ENCODE peak calls at places on chromosomes 7 and 10, in five cellular contexts. T is RWPE1, I is lung, O is endothelial cell of umbilical vein, F is HCT116. C is an unnamed sample.

GRCh38 chr7:150856303-150857275 is 4.3 kb downstream of the AOC1 start:
- DNase-seq in F (no peak), O (no peak), I (peak), T (no peak), C (no peak)

GRCh38 chr7:3953946-3954345 is 652.9 kb downstream of the SDK1 start:
- DNase-seq in T (no peak), I (no peak), F (no peak), O (no peak), C (no peak)

GRCh38 chr7:139055674-139056073 is 19.8 kb upstream of the ZC3HAV1L start:
- DNase-seq in T (no peak), O (no peak), I (no peak), F (no peak), C (no peak)

GRCh38 chr7:138001529-138002095 is at the start of gene CREB3L2:
- DNase-seq in F (no peak), T (no peak), I (peak), O (no peak), C (no peak)

GRCh38 chr10:6151087-6151977 is 51.4 kb upstream of the PFKFB3 start:
- DNase-seq in I (peak), T (no peak), F (no peak), O (peak), C (no peak)

GRCh38 chr10:70034252-70034651 is 18.4 kb upstream of the MACROH2A2 start:
- DNase-seq in O (no peak), T (no peak), I (no peak), F (no peak), C (no peak)

GRCh38 chr7:44636041-44636580 is 29.7 kb downstream of the OGDH start:
- DNase-seq in F (no peak), O (no peak), I (no peak), T (no peak), C (no peak)

GRCh38 chr7:115043605-115044004 is 121.7 kb downstream of the MDFIC start:
- DNase-seq in T (no peak), I (no peak), F (no peak), O (no peak), C (no peak)

GRCh38 chr7:93931655-93932054 is 10.1 kb downstream of the GNG11 start:
- DNase-seq in O (peak), I (no peak), T (no peak), F (no peak), C (no peak)

GRCh38 chr7:88244287-88244686 is 24.4 kb upstream of the SRI start:
- DNase-seq in I (no peak), O (no peak), F (no peak), T (no peak), C (no peak)

GRCh38 chr7:123433665-123434064 is 100.7 kb downstream of the IQUB start:
- DNase-seq in I (no peak), F (no peak), T (no peak), O (no peak), C (no peak)

GRCh38 chr7:194257-194995 is 2.1 kb downstream of the FAM20C start:
- DNase-seq in I (no peak), T (peak), O (peak), F (no peak), C (peak)

GRCh38 chr7:96026006-96026405 is 253.7 kb downstream of the DYNC1I1 start:
- DNase-seq in O (no peak), I (no peak), T (no peak), F (no peak), C (peak)

GRCh38 chr7:47483604-47484273 is 98.2 kb downstream of the TNS3 start:
- DNase-seq in I (no peak), T (no peak), F (no peak), O (no peak), C (no peak)

GRCh38 chr7:121062684-121063279 is 74.3 kb downstream of the CPED1 start:
- DNase-seq in I (no peak), T (no peak), F (no peak), O (no peak), C (no peak)

GRCh38 chr10:33279276-33279675 is 55.2 kb downstream of the NRP1 start:
- DNase-seq in O (no peak), F (no peak), I (no peak), T (no peak), C (no peak)

GRCh38 chr10:27542812-27543211 is 38.7 kb downstream of the RAB18 start:
- DNase-seq in T (no peak), O (no peak), I (no peak), F (no peak), C (peak)

GRCh38 chr10:66457629-66458028 is 468.2 kb upstream of the LRRTM3 start:
- DNase-seq in O (no peak), I (no peak), F (no peak), T (no peak), C (no peak)

GRCh38 chr7:20466425-20467125 is 135.9 kb downstream of the ITGB8 start:
- DNase-seq in I (no peak), O (no peak), T (no peak), F (no peak), C (no peak)

GRCh38 chr7:64463636-64464375 is 99.1 kb downstream of the ZNF680 start:
- DNase-seq in O (no peak), T (no peak), I (peak), F (no peak), C (peak)

GRCh38 chr7:148620749-148621372 is 30.3 kb downstream of the C7orf33 start:
- DNase-seq in I (no peak), O (no peak), T (peak), F (peak), C (no peak)

GRCh38 chr10:44203535-44203934 is 181.4 kb downstream of the CXCL12 start:
- DNase-seq in I (no peak), F (no peak), T (no peak), O (no peak), C (no peak)

GRCh38 chr7:128924706-128925588 is 12.8 kb upstream of the IRF5 start:
- DNase-seq in T (no peak), F (no peak), O (no peak), I (no peak), C (no peak)

GRCh38 chr10:124092270-124093075 is 925 bp downstream of the CHST15 start:
- DNase-seq in O (peak), I (peak), F (no peak), T (peak), C (no peak)

GRCh38 chr7:135335628-135336139 is 102.0 kb downstream of the STRA8 start:
- DNase-seq in F (peak), O (peak), I (peak), T (peak), C (no peak)

GRCh38 chr10:48457949-48458661 is 146.8 kb downstream of the ARHGAP22 start:
- DNase-seq in F (no peak), I (no peak), T (no peak), O (no peak), C (no peak)

GRCh38 chr10:27240891-27241639 is 468 bp upstream of the ACBD5 start:
- DNase-seq in I (no peak), O (peak), T (no peak), F (no peak), C (no peak)

GRCh38 chr10:3782099-3782455 is 2.9 kb downstream of the KLF6 start:
- DNase-seq in I (no peak), T (no peak), F (no peak), O (no peak), C (no peak)

GRCh38 chr10:60446855-60447254 is 57.2 kb upstream of the ANK3 start:
- DNase-seq in F (no peak), I (no peak), O (peak), T (no peak), C (no peak)

GRCh38 chr7:51633006-51633405 is 316.4 kb upstream of the COBL start:
- DNase-seq in T (no peak), O (no peak), F (no peak), I (no peak), C (no peak)

GRCh38 chr7:55533050-55533728 is 39.1 kb downstream of the VOPP1 start:
- DNase-seq in F (no peak), I (no peak), O (peak), T (no peak), C (no peak)

GRCh38 chr7:155164316-155164715 is 94.2 kb downstream of the HTR5A start:
- DNase-seq in I (peak), T (no peak), F (no peak), O (no peak), C (no peak)

GRCh38 chr10:132986576-132986975 is 44.2 kb upstream of the CFAP46 start:
- DNase-seq in O (no peak), T (no peak), F (no peak), I (no peak), C (no peak)

GRCh38 chr7:101589976-101590662 is 39.0 kb downstream of the MYL10 start:
- DNase-seq in I (no peak), O (no peak), T (no peak), F (no peak), C (no peak)

GRCh38 chr7:35754741-35755140 is 46.1 kb upstream of the SEPTIN7 start:
- DNase-seq in O (no peak), T (no peak), F (no peak), I (no peak), C (no peak)

GRCh38 chr7:920351-921070 is 34.0 kb downstream of the ADAP1 start:
- DNase-seq in T (no peak), I (no peak), F (no peak), O (no peak), C (no peak)

GRCh38 chr10:127694580-127695193 is 42.3 kb upstream of the FOXI2 start:
- DNase-seq in O (peak), T (peak), F (peak), I (peak), C (no peak)
- TF ChIP-seq CTCF in O (peak), T (peak), F (peak), I (no peak), C (no peak)

GRCh38 chr10:24390746-24391145 is 181.8 kb downstream of the KIAA1217 start:
- DNase-seq in T (no peak), I (no peak), O (no peak), F (no peak), C (peak)

GRCh38 chr10:24394479-24395190 is 185.7 kb downstream of the KIAA1217 start:
- DNase-seq in F (no peak), O (no peak), T (no peak), I (no peak), C (no peak)

GRCh38 chr10:24397662-24398061 is 188.7 kb downstream of the KIAA1217 start:
- DNase-seq in O (no peak), I (no peak), T (no peak), F (no peak), C (no peak)

GRCh38 chr10:24393206-24393605 is 184.3 kb downstream of the KIAA1217 start:
- DNase-seq in I (no peak), T (no peak), O (no peak), F (no peak), C (no peak)

DNA sequence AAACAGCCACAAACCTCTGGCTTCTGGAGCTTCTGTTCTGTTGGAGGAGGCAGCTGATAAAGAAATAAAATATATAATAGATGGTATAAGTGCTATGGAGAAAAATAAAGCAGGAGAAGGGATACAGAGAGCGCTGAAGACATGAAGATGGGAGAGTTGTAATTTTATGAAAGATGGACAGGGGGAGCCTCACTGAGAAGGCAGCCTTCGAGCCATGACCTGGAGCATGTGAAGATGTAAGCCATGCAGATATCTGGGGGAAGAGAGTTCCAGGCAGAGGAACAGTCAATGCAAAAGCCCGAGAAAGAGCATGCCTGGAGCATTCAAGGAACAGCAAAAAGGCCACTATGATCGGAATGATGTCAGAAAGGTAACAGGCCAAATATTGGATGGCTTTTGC is 187.5 kb downstream of the KIAA1217 start:
- DNase-seq in T (no peak), F (no peak), I (no peak), O (no peak), C (no peak)
- TF ChIP-seq CTCF in T (no peak), F (peak), I (no peak), O (no peak), C (peak)

GRCh38 chr7:16697507-16698199 is 51.7 kb downstream of the BZW2 start:
- DNase-seq in F (no peak), O (no peak), T (no peak), I (no peak), C (no peak)

GRCh38 chr7:16698200-16698910 is 52.4 kb downstream of the BZW2 start:
- DNase-seq in I (no peak), T (no peak), O (no peak), F (no peak), C (no peak)

GRCh38 chr7:16702433-16702832 is 51.1 kb upstream of the TSPAN13 start:
- DNase-seq in T (no peak), F (no peak), I (no peak), O (no peak), C (no peak)
- TF ChIP-seq CTCF in T (no peak), F (no peak), I (no peak), O (no peak), C (no peak)

GRCh38 chr7:2482725-2483451 is 6.7 kb upstream of the GRIFIN start:
- DNase-seq in I (no peak), F (no peak), O (no peak), T (no peak), C (no peak)
- TF ChIP-seq CTCF in I (no peak), F (no peak), O (no peak), T (no peak), C (no peak)

GRCh38 chr10:18583575-18584270 is 67.7 kb downstream of the NSUN6 start:
- DNase-seq in I (no peak), T (no peak), O (peak), F (no peak), C (no peak)
- TF ChIP-seq CTCF in I (no peak), T (peak), O (no peak), F (no peak), C (no peak)

DNA sequence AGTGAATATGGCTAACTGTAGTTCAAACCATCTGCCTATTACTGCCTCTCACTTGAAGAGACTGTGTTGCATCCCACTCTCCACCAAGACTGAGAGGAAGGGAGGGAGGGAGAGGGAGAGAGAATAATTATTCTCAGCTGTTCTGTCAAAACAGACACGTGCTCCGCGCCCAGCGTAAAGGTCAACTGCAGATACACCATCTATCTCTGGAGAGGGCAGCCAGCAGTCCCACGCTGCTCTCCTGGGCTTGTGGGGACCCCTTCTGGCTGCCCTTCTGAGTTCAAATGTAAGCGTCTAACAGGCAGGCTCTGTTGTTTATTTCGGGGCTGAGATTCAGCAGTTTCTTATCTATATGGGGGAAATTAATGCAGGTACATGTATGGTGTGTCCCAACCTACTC is 625.5 kb upstream of the GALNT17 start:
- DNase-seq in T (no peak), I (no peak), O (no peak), F (no peak), C (no peak)
- TF ChIP-seq CTCF in T (no peak), I (no peak), O (no peak), F (no peak), C (peak)

DNA sequence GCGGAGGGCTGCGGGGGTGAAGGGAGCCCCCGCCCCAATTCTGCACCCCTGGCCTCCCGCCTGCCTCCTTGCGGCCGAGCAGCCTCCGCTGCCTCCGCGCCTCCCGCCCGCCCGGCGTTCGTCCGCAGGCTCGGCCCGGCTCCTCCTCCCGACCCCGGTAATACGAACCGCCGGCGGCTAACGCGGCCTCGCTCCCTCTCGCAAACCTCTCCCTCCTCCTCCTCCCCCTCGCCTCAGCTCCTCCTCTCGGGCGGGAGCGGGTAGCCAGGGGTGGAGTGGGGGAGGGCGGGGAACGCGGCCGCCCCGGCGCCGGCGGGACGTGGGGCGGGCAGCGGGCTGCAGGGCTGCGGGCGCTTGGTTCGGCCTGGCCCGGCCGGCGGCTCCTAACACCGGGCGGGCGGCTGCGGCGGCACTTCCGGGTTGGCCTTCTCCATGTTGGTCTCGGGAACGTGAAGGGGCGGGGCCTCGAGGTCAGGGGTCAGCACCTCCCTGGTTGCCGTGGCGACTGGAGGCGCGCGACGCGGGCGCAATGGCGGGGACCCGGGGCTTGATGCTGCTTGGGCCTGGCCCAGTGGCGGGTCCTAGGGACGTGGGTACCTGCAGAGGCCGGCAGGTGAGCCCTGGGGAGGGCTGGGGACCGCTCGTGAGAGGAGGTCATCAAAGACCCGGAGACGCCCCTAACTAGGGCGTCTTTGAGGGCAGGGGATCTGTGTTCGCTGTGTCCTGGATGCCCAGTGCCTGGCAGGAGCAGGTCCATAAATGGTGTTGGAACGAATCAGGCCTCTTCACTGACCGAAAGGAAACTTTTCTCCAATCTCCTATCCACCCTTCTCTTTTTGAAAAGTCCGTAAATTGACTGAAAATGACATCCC is at the start of gene RAB11FIP2:
- DNase-seq in I (peak), F (peak), O (peak), T (peak), C (peak)
- TF ChIP-seq CTCF in I (no peak), F (no peak), O (no peak), T (peak), C (peak)

DNA sequence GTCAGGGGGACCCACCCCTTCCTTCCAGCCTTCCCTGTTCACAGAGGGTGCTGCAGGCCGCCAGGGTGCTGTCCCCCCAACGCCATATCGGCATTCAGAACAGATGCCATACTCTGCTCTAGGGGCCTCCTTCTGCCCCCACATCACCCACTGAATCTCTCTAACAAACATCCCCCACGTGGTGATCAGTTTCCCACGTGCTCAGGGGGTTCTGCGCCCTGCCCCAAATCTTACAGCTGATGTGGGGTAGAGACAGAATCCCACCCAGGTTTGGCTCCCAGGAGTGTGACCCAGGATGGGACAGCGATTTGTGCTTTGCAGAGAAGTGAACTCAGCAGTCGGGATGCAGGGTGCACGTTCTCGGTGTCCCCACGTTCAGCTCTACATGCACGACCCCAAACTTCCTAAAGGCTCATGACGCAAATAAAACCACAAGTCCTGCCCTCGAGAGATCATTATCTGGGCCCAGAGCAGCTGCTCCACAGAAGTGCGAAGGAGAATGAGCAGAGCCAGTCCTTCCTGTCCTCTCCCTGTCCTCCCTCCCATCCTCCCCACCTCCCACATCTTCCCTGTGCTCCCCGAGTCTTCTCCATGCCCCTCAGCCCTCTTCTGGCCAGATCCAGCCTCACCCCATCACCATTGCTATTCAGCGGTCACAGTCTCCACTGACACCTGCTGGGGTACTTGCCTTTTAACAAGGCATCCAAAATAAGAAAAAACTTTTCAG is 423.4 kb downstream of the DNAJB6 start:
- DNase-seq in T (no peak), O (no peak), F (peak), I (no peak), C (no peak)
- TF ChIP-seq CTCF in T (no peak), O (no peak), F (peak), I (no peak), C (no peak)

GRCh38 chr7:70698219-70698832 is 433.6 kb upstream of the GALNT17 start:
- DNase-seq in I (no peak), T (peak), F (no peak), O (peak), C (peak)
- TF ChIP-seq CTCF in I (peak), T (peak), F (no peak), O (peak), C (peak)

DNA sequence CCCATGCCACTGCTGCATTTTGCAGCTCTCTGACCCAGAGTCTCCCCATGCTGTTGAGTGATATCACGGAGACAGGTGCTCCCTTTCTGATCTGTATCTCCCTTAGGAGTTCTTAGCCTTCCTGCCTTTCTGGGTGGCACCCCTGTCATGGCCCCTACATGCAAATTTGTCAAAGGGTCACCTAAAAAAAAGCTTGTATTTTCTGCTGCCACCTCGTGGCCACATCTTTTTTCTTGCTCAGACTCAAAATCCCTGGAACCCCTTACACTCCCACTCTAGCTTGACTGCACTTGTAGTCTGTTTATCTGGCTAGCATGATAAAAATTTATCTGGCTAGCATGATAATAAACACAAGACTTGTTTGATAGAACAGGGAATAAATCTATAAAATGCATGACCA is 809.1 kb downstream of the SORCS1 start:
- DNase-seq in T (no peak), O (no peak), I (no peak), F (no peak), C (no peak)
- TF ChIP-seq CTCF in T (no peak), O (no peak), I (no peak), F (no peak), C (peak)